ENCODE peak calls at places on chromosomes 7 and 10, in six cellular contexts. One of them, this sample, is unnamed. For H3K4me1, the result is how much of the 10 kb centered on the place peaks cover.

GRCh38 chr7:5495581-5496375 is 72.1 kb upstream of the TNRC18 start:
- DNase-seq in H1: no peak
- DNase-seq in IMR-90: no peak
- DNase-seq in mesendoderm: no peak
- DNase-seq in neuronal stem cell: no peak
- DNase-seq in mesenchymal stem cell: no peak
- DNase-seq in this sample: no peak

GRCh38 chr10:91296471-91296870 is 76.0 kb downstream of the PCGF5 start:
- DNase-seq in mesendoderm: peak
- DNase-seq in mesenchymal stem cell: no peak
- DNase-seq in IMR-90: no peak
- DNase-seq in neuronal stem cell: no peak
- DNase-seq in H1: no peak
- DNase-seq in this sample: no peak

GRCh38 chr7:33853361-33854062 is 51.8 kb upstream of the BMPER start:
- DNase-seq in mesenchymal stem cell: peak
- DNase-seq in H1: no peak
- DNase-seq in IMR-90: peak
- DNase-seq in mesendoderm: peak
- DNase-seq in neuronal stem cell: no peak
- DNase-seq in this sample: no peak

GRCh38 chr10:30894221-30894620 is 137.4 kb downstream of the ZNF438 start:
- DNase-seq in mesendoderm: no peak
- DNase-seq in IMR-90: no peak
- DNase-seq in neuronal stem cell: no peak
- DNase-seq in mesenchymal stem cell: no peak
- DNase-seq in H1: no peak
- DNase-seq in this sample: no peak

GRCh38 chr10:31000867-31001266 is 30.8 kb downstream of the ZNF438 start:
- DNase-seq in mesenchymal stem cell: peak
- DNase-seq in H1: no peak
- DNase-seq in neuronal stem cell: no peak
- DNase-seq in IMR-90: no peak
- DNase-seq in mesendoderm: no peak
- DNase-seq in this sample: no peak

GRCh38 chr7:52669031-52669430 is 366.4 kb upstream of the POM121L12 start:
- DNase-seq in IMR-90: no peak
- DNase-seq in H1: no peak
- DNase-seq in mesendoderm: no peak
- DNase-seq in mesenchymal stem cell: no peak
- DNase-seq in neuronal stem cell: no peak
- DNase-seq in this sample: peak

GRCh38 chr7:149670288-149670687 is 103.1 kb downstream of the ZNF467 start:
- DNase-seq in IMR-90: peak
- DNase-seq in neuronal stem cell: no peak
- DNase-seq in mesendoderm: no peak
- DNase-seq in mesenchymal stem cell: peak
- DNase-seq in H1: no peak
- DNase-seq in this sample: no peak

GRCh38 chr7:1341361-1341675 is 108.6 kb downstream of the UNCX start:
- DNase-seq in IMR-90: no peak
- DNase-seq in mesendoderm: no peak
- DNase-seq in mesenchymal stem cell: no peak
- DNase-seq in H1: no peak
- DNase-seq in neuronal stem cell: no peak
- DNase-seq in this sample: no peak

GRCh38 chr7:22083711-22084289 is 138.1 kb upstream of the CDCA7L start:
- DNase-seq in H1: no peak
- DNase-seq in neuronal stem cell: no peak
- DNase-seq in mesendoderm: no peak
- DNase-seq in mesenchymal stem cell: no peak
- DNase-seq in IMR-90: no peak
- DNase-seq in this sample: no peak

GRCh38 chr7:141568227-141568626 is 17.0 kb downstream of the AGK start:
- DNase-seq in mesendoderm: no peak
- DNase-seq in IMR-90: no peak
- DNase-seq in H1: no peak
- DNase-seq in neuronal stem cell: no peak
- DNase-seq in mesenchymal stem cell: no peak
- DNase-seq in this sample: no peak

GRCh38 chr10:119517235-119518141 is 25.0 kb downstream of the RGS10 start:
- DNase-seq in neuronal stem cell: no peak
- DNase-seq in H1: no peak
- DNase-seq in IMR-90: peak
- DNase-seq in mesenchymal stem cell: peak
- DNase-seq in mesendoderm: no peak
- DNase-seq in this sample: no peak

GRCh38 chr7:114819629-114820362 is 102.1 kb upstream of the MDFIC start:
- DNase-seq in mesenchymal stem cell: peak
- DNase-seq in H1: no peak
- DNase-seq in IMR-90: peak
- DNase-seq in mesendoderm: no peak
- DNase-seq in neuronal stem cell: no peak
- DNase-seq in this sample: no peak

GRCh38 chr10:132397036-132397541 is at the start of gene PWWP2B:
- DNase-seq in mesendoderm: no peak
- DNase-seq in H1: no peak
- DNase-seq in mesenchymal stem cell: peak
- DNase-seq in IMR-90: peak
- DNase-seq in neuronal stem cell: no peak
- DNase-seq in this sample: no peak

GRCh38 chr10:83701799-83702198 is 437.5 kb upstream of the GHITM start:
- DNase-seq in neuronal stem cell: no peak
- DNase-seq in IMR-90: no peak
- DNase-seq in mesenchymal stem cell: no peak
- DNase-seq in mesendoderm: no peak
- DNase-seq in H1: no peak
- DNase-seq in this sample: no peak

GRCh38 chr7:120259382-120259781 is 13.6 kb upstream of the KCND2 start:
- DNase-seq in H1: no peak
- DNase-seq in neuronal stem cell: no peak
- DNase-seq in mesendoderm: no peak
- DNase-seq in IMR-90: peak
- DNase-seq in mesenchymal stem cell: no peak
- DNase-seq in this sample: no peak

GRCh38 chr7:85322252-85322651 is 135.4 kb upstream of the SEMA3D start:
- DNase-seq in neuronal stem cell: no peak
- DNase-seq in H1: no peak
- DNase-seq in mesendoderm: peak
- DNase-seq in IMR-90: no peak
- DNase-seq in mesenchymal stem cell: no peak
- DNase-seq in this sample: no peak

GRCh38 chr10:43407148-43407575 is 1.8 kb downstream of the HNRNPF start:
- DNase-seq in neuronal stem cell: no peak
- DNase-seq in H1: no peak
- DNase-seq in mesendoderm: peak
- DNase-seq in IMR-90: peak
- DNase-seq in mesenchymal stem cell: peak
- DNase-seq in this sample: no peak

GRCh38 chr10:84269773-84270172 is 24.9 kb downstream of the RGR start:
- DNase-seq in mesenchymal stem cell: peak
- DNase-seq in mesendoderm: no peak
- DNase-seq in IMR-90: peak
- DNase-seq in H1: no peak
- DNase-seq in neuronal stem cell: no peak
- DNase-seq in this sample: no peak

GRCh38 chr7:122699017-122699416 is at the start of gene RNF133:
- DNase-seq in neuronal stem cell: no peak
- DNase-seq in mesenchymal stem cell: no peak
- DNase-seq in IMR-90: no peak
- DNase-seq in mesendoderm: no peak
- DNase-seq in H1: no peak
- DNase-seq in this sample: no peak

GRCh38 chr10:122510326-122510725 is 49.0 kb downstream of the HTRA1 start:
- DNase-seq in IMR-90: no peak
- DNase-seq in mesenchymal stem cell: no peak
- DNase-seq in H1: no peak
- DNase-seq in neuronal stem cell: no peak
- DNase-seq in mesendoderm: no peak
- DNase-seq in this sample: no peak

GRCh38 chr7:24730018-24730369 is 27.3 kb downstream of the GSDME start:
- DNase-seq in mesendoderm: no peak
- DNase-seq in IMR-90: no peak
- DNase-seq in neuronal stem cell: no peak
- DNase-seq in mesenchymal stem cell: no peak
- DNase-seq in H1: no peak
- DNase-seq in this sample: no peak

GRCh38 chr7:24729365-24730017 is 27.8 kb downstream of the GSDME start:
- DNase-seq in neuronal stem cell: no peak
- DNase-seq in H1: no peak
- DNase-seq in mesenchymal stem cell: no peak
- DNase-seq in mesendoderm: no peak
- DNase-seq in IMR-90: no peak
- DNase-seq in this sample: no peak

GRCh38 chr7:24727165-24728120 is 29.8 kb downstream of the GSDME start:
- DNase-seq in neuronal stem cell: no peak
- DNase-seq in mesendoderm: no peak
- DNase-seq in mesenchymal stem cell: no peak
- DNase-seq in IMR-90: no peak
- DNase-seq in H1: no peak
- DNase-seq in this sample: no peak

GRCh38 chr7:24728503-24729364 is 28.5 kb downstream of the GSDME start:
- DNase-seq in IMR-90: peak
- DNase-seq in H1: no peak
- DNase-seq in mesendoderm: no peak
- DNase-seq in mesenchymal stem cell: no peak
- DNase-seq in neuronal stem cell: no peak
- DNase-seq in this sample: no peak

GRCh38 chr7:24728121-24728500 is 29.2 kb downstream of the GSDME start:
- DNase-seq in mesendoderm: no peak
- DNase-seq in mesenchymal stem cell: no peak
- DNase-seq in IMR-90: no peak
- DNase-seq in H1: no peak
- DNase-seq in neuronal stem cell: no peak
- DNase-seq in this sample: no peak
- H3K4me2 ChIP-seq in mesendoderm: no peak
- H3K4me2 ChIP-seq in mesenchymal stem cell: no peak
- H3K4me2 ChIP-seq in IMR-90: no peak
- H3K4me2 ChIP-seq in H1: no peak
- H3K4me2 ChIP-seq in neuronal stem cell: no peak
- H3K4me2 ChIP-seq in this sample: no peak

GRCh38 chr10:121172406-121172805 is 321.2 kb downstream of the WDR11 start:
- DNase-seq in mesendoderm: no peak
- DNase-seq in IMR-90: no peak
- DNase-seq in H1: no peak
- DNase-seq in mesenchymal stem cell: no peak
- DNase-seq in neuronal stem cell: no peak
- DNase-seq in this sample: no peak
- H2BK15ac ChIP-seq in mesendoderm: peak
- H2BK15ac ChIP-seq in IMR-90: no peak
- H2BK15ac ChIP-seq in H1: no peak
- H2BK15ac ChIP-seq in mesenchymal stem cell: no peak
- H2BK15ac ChIP-seq in neuronal stem cell: no peak
- H2BK15ac ChIP-seq in this sample: no peak

GRCh38 chr7:129919492-129919891 is 33.3 kb downstream of the UBE2H start:
- DNase-seq in IMR-90: no peak
- DNase-seq in mesendoderm: no peak
- DNase-seq in H1: peak
- DNase-seq in mesenchymal stem cell: no peak
- DNase-seq in neuronal stem cell: no peak
- DNase-seq in this sample: no peak
- H3K4me1 ChIP-seq in IMR-90: under half
- H3K4me1 ChIP-seq in mesendoderm: under half
- H3K4me1 ChIP-seq in H1: under half
- H3K4me1 ChIP-seq in mesenchymal stem cell: under half
- H3K4me1 ChIP-seq in neuronal stem cell: under half
- H3K4me1 ChIP-seq in this sample: under half

GRCh38 chr7:2918406-2918805 is 74.3 kb upstream of the GNA12 start:
- DNase-seq in mesendoderm: no peak
- DNase-seq in mesenchymal stem cell: no peak
- DNase-seq in IMR-90: no peak
- DNase-seq in H1: no peak
- DNase-seq in neuronal stem cell: no peak
- DNase-seq in this sample: no peak

GRCh38 chr7:2913760-2914387 is 69.8 kb upstream of the GNA12 start:
- DNase-seq in mesendoderm: no peak
- DNase-seq in IMR-90: no peak
- DNase-seq in mesenchymal stem cell: no peak
- DNase-seq in neuronal stem cell: no peak
- DNase-seq in H1: no peak
- DNase-seq in this sample: no peak

GRCh38 chr7:2911466-2911865 is 67.4 kb upstream of the GNA12 start:
- DNase-seq in mesendoderm: no peak
- DNase-seq in H1: no peak
- DNase-seq in neuronal stem cell: no peak
- DNase-seq in IMR-90: no peak
- DNase-seq in mesenchymal stem cell: no peak
- DNase-seq in this sample: no peak

GRCh38 chr7:2912684-2913439 is 68.8 kb upstream of the GNA12 start:
- DNase-seq in neuronal stem cell: no peak
- DNase-seq in H1: no peak
- DNase-seq in mesenchymal stem cell: no peak
- DNase-seq in IMR-90: no peak
- DNase-seq in mesendoderm: no peak
- DNase-seq in this sample: no peak

GRCh38 chr7:2915023-2915422 is 70.9 kb upstream of the GNA12 start:
- DNase-seq in mesenchymal stem cell: no peak
- DNase-seq in H1: no peak
- DNase-seq in mesendoderm: no peak
- DNase-seq in neuronal stem cell: no peak
- DNase-seq in IMR-90: no peak
- DNase-seq in this sample: no peak
- H3K4me2 ChIP-seq in mesenchymal stem cell: no peak
- H3K4me2 ChIP-seq in H1: no peak
- H3K4me2 ChIP-seq in mesendoderm: no peak
- H3K4me2 ChIP-seq in neuronal stem cell: no peak
- H3K4me2 ChIP-seq in IMR-90: no peak
- H3K4me2 ChIP-seq in this sample: no peak

DNA sequence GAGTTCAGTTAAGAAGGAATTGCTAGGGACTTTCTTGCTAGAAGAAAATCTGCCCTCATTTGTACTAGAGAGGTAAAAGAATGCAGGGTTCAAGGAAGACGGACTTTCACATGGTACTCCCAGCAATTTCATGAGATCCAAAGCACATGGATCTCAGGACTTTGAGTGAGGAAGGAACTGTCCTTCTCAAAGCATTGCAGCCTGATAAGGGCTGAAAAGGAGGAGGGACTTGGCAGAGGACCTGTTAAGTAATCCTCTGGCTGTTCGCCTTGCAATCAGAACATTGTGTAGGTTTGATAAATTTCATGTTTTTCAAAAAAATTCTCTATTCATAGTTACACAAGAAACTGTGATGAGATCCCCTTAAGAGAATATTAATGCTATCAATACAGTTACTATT is 424.1 kb downstream of the SDK1 start:
- DNase-seq in mesenchymal stem cell: no peak
- DNase-seq in mesendoderm: no peak
- DNase-seq in IMR-90: no peak
- DNase-seq in H1: no peak
- DNase-seq in neuronal stem cell: no peak
- DNase-seq in this sample: no peak
- H2BK15ac ChIP-seq in mesenchymal stem cell: no peak
- H2BK15ac ChIP-seq in mesendoderm: no peak
- H2BK15ac ChIP-seq in IMR-90: no peak
- H2BK15ac ChIP-seq in H1: no peak
- H2BK15ac ChIP-seq in neuronal stem cell: no peak
- H2BK15ac ChIP-seq in this sample: no peak